ENCODE peak calls at places on chromosomes 1 and 21, in four cellular contexts. G, V, W and S are unnamed samples.

GRCh38 chr1:181208076-181208475 is 119.6 kb downstream of the IER5 start:
- DNase-seq in W (no peak), V (no peak), G (no peak), S (peak)

GRCh38 chr1:234963904-234964702 is 164.5 kb downstream of the TOMM20 start:
- DNase-seq in G (no peak), V (no peak), W (no peak), S (no peak)

GRCh38 chr1:234854648-234855039 is 244.7 kb upstream of the IRF2BP2 start:
- DNase-seq in G (no peak), V (no peak), W (no peak), S (no peak)

GRCh38 chr1:37987679-37988078 is 2.1 kb downstream of the SF3A3 start:
- DNase-seq in G (no peak), W (no peak), V (no peak), S (no peak)

GRCh38 chr1:66853379-66853778 is 52.3 kb upstream of the INSL5 start:
- DNase-seq in G (no peak), V (no peak), W (no peak), S (no peak)

GRCh38 chr1:28580706-28581530 is 11.1 kb upstream of the RAB42 start:
- DNase-seq in G (peak), V (peak), W (peak), S (peak)

GRCh38 chr1:92958203-92958970 is 2.9 kb downstream of the DIPK1A start:
- DNase-seq in V (no peak), W (no peak), G (no peak), S (no peak)

GRCh38 chr1:205423248-205423647 is 1.4 kb upstream of the LEMD1 start:
- DNase-seq in G (no peak), V (no peak), W (no peak), S (no peak)

GRCh38 chr21:45295576-45296365 is 8.1 kb upstream of the POFUT2 start:
- DNase-seq in W (no peak), G (no peak), V (no peak), S (no peak)

GRCh38 chr1:232622378-232622777 is 7.6 kb downstream of the SIPA1L2 start:
- DNase-seq in W (no peak), G (no peak), V (no peak), S (peak)

GRCh38 chr21:40049031-40049958 is 182.1 kb downstream of the PCP4 start:
- DNase-seq in W (no peak), G (peak), V (no peak), S (peak)

GRCh38 chr1:4328402-4329071 is 325.9 kb upstream of the AJAP1 start:
- DNase-seq in V (no peak), G (no peak), W (no peak), S (no peak)

GRCh38 chr21:31426235-31426797 is 82.3 kb upstream of the TIAM1 start:
- DNase-seq in V (no peak), W (no peak), G (no peak), S (no peak)

GRCh38 chr1:5405263-5405662 is 587.0 kb downstream of the NPHP4 start:
- DNase-seq in G (no peak), V (no peak), W (no peak), S (no peak)

GRCh38 chr1:224591326-224591725 is 24.8 kb upstream of the CNIH3 start:
- DNase-seq in W (no peak), G (no peak), V (no peak), S (no peak)

GRCh38 chr1:201348211-201348566 is 29.3 kb downstream of the TNNT2 start:
- DNase-seq in G (peak), W (no peak), V (no peak), S (peak)

GRCh38 chr1:62175568-62176179 is 19.0 kb upstream of the L1TD1 start:
- DNase-seq in W (peak), V (peak), G (peak), S (peak)

GRCh38 chr1:94739521-94740061 is 80.6 kb upstream of the SLC44A3 start:
- DNase-seq in V (no peak), W (no peak), G (peak), S (no peak)

GRCh38 chr1:86089765-86090164 is 66.8 kb downstream of the COL24A1 start:
- DNase-seq in W (no peak), G (no peak), V (no peak), S (no peak)

GRCh38 chr1:11692899-11693590 is 1.5 kb downstream of the DRAXIN start:
- DNase-seq in V (no peak), W (no peak), G (peak), S (no peak)

GRCh38 chr1:145997156-145998023 is 1.0 kb upstream of the TXNIP start:
- DNase-seq in W (no peak), V (peak), G (peak), S (peak)

GRCh38 chr1:206738370-206739366 is 31.9 kb upstream of the IL19 start:
- DNase-seq in G (no peak), W (no peak), V (no peak), S (no peak)

GRCh38 chr1:206715552-206716518 is 31.1 kb downstream of the MAPKAPK2 start:
- DNase-seq in V (no peak), W (no peak), G (no peak), S (no peak)

GRCh38 chr1:205294175-205294913 is 27.2 kb downstream of the NUAK2 start:
- DNase-seq in W (no peak), V (no peak), G (peak), S (no peak)

GRCh38 chr1:56120021-56120420 is 459.3 kb downstream of the PLPP3 start:
- DNase-seq in V (no peak), G (peak), W (no peak), S (no peak)

GRCh38 chr1:65939187-65939586 is 146.5 kb downstream of the PDE4B start:
- DNase-seq in V (no peak), W (no peak), G (no peak), S (no peak)

GRCh38 chr1:9865745-9866144 is 42.0 kb upstream of the CLSTN1 start:
- DNase-seq in V (no peak), W (no peak), G (no peak), S (no peak)